ENCODE peak calls at places on chromosome 6, in five cellular contexts. One of them, this sample, is unnamed.
A peak's percentile ranks its signal among the peaks of the same experiment; 100 is the strongest.

GRCh38 chr6:160284575-160284974 is 26.0 kb upstream of the SLC22A2 start:
- DNase-seq in adrenal gland: no peak
- DNase-seq in IMR-90: no peak
- DNase-seq in tibial nerve: no peak
- DNase-seq in heart left ventricle: no peak
- DNase-seq in this sample: no peak

GRCh38 chr6:160161647-160161986 is 40.0 kb downstream of the SLC22A1 start:
- DNase-seq in adrenal gland: no peak
- DNase-seq in IMR-90: no peak
- DNase-seq in tibial nerve: no peak
- DNase-seq in heart left ventricle: no peak
- DNase-seq in this sample: no peak

GRCh38 chr6:16872543-16873230 is 111.4 kb upstream of the ATXN1 start:
- DNase-seq in adrenal gland: no peak
- DNase-seq in IMR-90: no peak
- DNase-seq in tibial nerve: no peak
- DNase-seq in heart left ventricle: no peak
- DNase-seq in this sample: no peak

GRCh38 chr6:86536121-86536520 is 401.2 kb upstream of the HTR1E start:
- DNase-seq in adrenal gland: no peak
- DNase-seq in IMR-90: no peak
- DNase-seq in tibial nerve: no peak
- DNase-seq in heart left ventricle: no peak
- DNase-seq in this sample: no peak

GRCh38 chr6:108874470-108875160 is 26.4 kb downstream of the ARMC2 start:
- DNase-seq in adrenal gland: peak; percentile 80
- DNase-seq in IMR-90: peak; percentile 46
- DNase-seq in tibial nerve: no peak
- DNase-seq in heart left ventricle: no peak
- DNase-seq in this sample: no peak

GRCh38 chr6:89834884-89835792 is 5.5 kb downstream of the CASP8AP2 start:
- DNase-seq in adrenal gland: no peak
- DNase-seq in IMR-90: peak; percentile 41
- DNase-seq in tibial nerve: no peak
- DNase-seq in heart left ventricle: no peak
- DNase-seq in this sample: no peak

GRCh38 chr6:43860285-43860684 is 90.3 kb downstream of the VEGFA start:
- DNase-seq in adrenal gland: no peak
- DNase-seq in IMR-90: peak; percentile 39
- DNase-seq in tibial nerve: no peak
- DNase-seq in heart left ventricle: no peak
- DNase-seq in this sample: no peak

GRCh38 chr6:164057876-164058275 is 643.4 kb downstream of the QKI start:
- DNase-seq in adrenal gland: no peak
- DNase-seq in IMR-90: no peak
- DNase-seq in tibial nerve: no peak
- DNase-seq in heart left ventricle: no peak
- DNase-seq in this sample: no peak

GRCh38 chr6:49744259-49744658 is at the start of gene CRISP3:
- DNase-seq in adrenal gland: no peak
- DNase-seq in IMR-90: no peak
- DNase-seq in tibial nerve: no peak
- DNase-seq in heart left ventricle: no peak
- DNase-seq in this sample: no peak

GRCh38 chr6:54074591-54075195 is 36.5 kb upstream of the MLIP start:
- DNase-seq in adrenal gland: no peak
- DNase-seq in IMR-90: no peak
- DNase-seq in tibial nerve: no peak
- DNase-seq in heart left ventricle: peak; percentile 30
- DNase-seq in this sample: no peak

GRCh38 chr6:153038378-153038777 is 35.9 kb upstream of the MTRF1L start:
- DNase-seq in adrenal gland: no peak
- DNase-seq in IMR-90: peak; percentile 84
- DNase-seq in tibial nerve: no peak
- DNase-seq in heart left ventricle: no peak
- DNase-seq in this sample: no peak

GRCh38 chr6:41373367-41373918 is 38.0 kb downstream of the NCR2 start:
- DNase-seq in adrenal gland: no peak
- DNase-seq in IMR-90: no peak
- DNase-seq in tibial nerve: no peak
- DNase-seq in heart left ventricle: no peak
- DNase-seq in this sample: no peak
- H3K27me3 ChIP-seq in adrenal gland: peaks cover 74% of the 10 kb centered on the region
- H3K27me3 ChIP-seq in IMR-90: peaks cover 76% of the 10 kb centered on the region
- H3K27me3 ChIP-seq in tibial nerve: peaks cover 88% of the 10 kb centered on the region
- H3K27me3 ChIP-seq in heart left ventricle: peaks cover 93% of the 10 kb centered on the region
- H3K27me3 ChIP-seq in this sample: peaks cover 65% of the 10 kb centered on the region

GRCh38 chr6:166104107-166104506 is 63.5 kb downstream of the TBXT start:
- DNase-seq in adrenal gland: no peak
- DNase-seq in IMR-90: peak; percentile 69
- DNase-seq in tibial nerve: no peak
- DNase-seq in heart left ventricle: no peak
- DNase-seq in this sample: no peak

GRCh38 chr6:166101819-166102419 is 65.7 kb downstream of the TBXT start:
- DNase-seq in adrenal gland: no peak
- DNase-seq in IMR-90: no peak
- DNase-seq in tibial nerve: no peak
- DNase-seq in heart left ventricle: no peak
- DNase-seq in this sample: no peak

GRCh38 chr6:166106076-166106686 is 61.5 kb downstream of the TBXT start:
- DNase-seq in adrenal gland: peak; percentile 84
- DNase-seq in IMR-90: peak; percentile 71
- DNase-seq in tibial nerve: peak; percentile 62
- DNase-seq in heart left ventricle: peak; percentile 65
- DNase-seq in this sample: peak; percentile 82

GRCh38 chr6:166104872-166105271 is 62.8 kb downstream of the TBXT start:
- DNase-seq in adrenal gland: no peak
- DNase-seq in IMR-90: no peak
- DNase-seq in tibial nerve: no peak
- DNase-seq in heart left ventricle: no peak
- DNase-seq in this sample: no peak

DNA sequence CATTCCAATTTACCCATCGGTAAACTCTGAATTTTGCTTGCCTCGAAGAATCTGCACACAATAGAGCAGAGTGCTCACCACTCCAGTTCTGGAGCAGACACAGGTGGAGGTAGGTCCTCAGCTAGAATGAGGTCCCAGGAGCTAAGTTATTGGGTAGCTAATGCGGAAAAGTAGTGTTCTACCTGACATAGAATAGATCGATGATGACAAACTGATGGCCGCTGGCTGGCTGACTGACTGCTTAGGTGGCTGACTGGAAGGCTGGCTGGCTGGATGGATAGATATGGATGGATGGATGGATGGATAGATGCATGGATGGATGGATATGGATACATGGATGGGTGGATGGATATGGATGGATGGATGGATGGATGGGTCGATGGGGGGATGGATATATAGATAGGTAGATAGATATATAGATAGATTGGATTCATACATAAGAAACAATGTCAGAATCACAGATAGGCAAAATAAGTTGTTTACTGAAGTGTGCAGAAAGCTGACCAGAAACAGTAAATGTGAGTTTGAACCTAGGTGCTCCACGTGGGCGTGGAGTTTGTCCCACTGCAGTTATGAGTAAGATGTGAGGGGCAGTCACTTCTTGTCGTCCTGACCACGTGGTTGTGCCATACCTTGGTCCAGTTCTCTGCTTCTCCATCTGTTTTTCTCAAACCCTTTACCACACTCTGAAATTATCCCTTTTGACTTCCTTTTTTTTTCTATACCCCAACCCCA is 62.1 kb downstream of the TBXT start:
- DNase-seq in adrenal gland: no peak
- DNase-seq in IMR-90: no peak
- DNase-seq in tibial nerve: no peak
- DNase-seq in heart left ventricle: no peak
- DNase-seq in this sample: no peak
- TF ChIP-seq CTCF in adrenal gland: no peak
- TF ChIP-seq CTCF in IMR-90: no peak
- TF ChIP-seq CTCF in tibial nerve: no peak
- TF ChIP-seq CTCF in heart left ventricle: no peak
- TF ChIP-seq CTCF in this sample: no peak

DNA sequence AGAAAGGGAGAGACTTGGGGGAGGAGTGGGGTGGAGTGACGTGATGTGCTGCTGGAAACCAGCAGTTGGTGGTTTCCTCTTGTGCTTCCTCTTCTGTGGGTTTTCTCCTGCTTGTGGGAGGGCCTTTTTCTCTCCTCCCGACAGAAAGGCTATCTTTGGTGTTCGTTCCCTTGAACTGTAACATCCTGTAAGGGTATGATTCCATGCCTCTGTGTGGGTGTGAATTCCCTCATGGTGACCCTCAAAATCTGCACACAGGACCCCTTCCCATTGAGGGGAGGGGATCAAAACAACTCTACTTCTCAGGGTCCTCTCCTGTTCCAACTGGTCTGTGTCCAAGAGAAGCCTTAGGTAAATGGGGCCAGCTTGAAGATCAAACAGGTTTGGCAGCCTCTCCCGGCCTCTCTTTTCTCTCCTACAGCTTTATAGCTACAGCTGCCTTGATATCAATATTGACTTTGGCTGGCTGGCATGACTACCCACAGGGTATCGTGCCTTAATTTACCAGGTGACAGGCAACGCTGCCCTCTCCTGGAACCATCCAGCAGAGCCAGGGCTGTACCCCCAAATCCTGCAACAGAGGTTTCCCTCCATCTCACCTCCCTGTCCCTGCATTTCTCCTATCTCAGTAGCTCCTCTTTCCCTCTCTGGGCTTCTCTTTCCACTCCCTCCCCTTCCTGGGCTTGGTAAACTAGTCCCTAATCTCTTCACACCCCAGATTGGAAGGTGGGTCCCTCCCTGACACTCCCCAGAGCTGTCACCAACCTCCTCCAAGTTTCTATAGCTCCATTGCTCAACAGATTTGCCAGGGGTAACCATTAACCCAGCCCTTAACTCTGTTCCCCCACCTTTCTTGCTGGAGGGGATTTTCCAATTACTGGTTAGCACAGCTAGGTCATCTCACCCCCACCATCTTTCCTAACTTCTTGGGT is 1.5 kb upstream of the MSH5 start:
- DNase-seq in adrenal gland: peak; percentile 60
- DNase-seq in IMR-90: peak; percentile 89
- DNase-seq in tibial nerve: no peak
- DNase-seq in heart left ventricle: peak; percentile 63
- DNase-seq in this sample: no peak
- TF ChIP-seq POLR2A in adrenal gland: no peak
- TF ChIP-seq POLR2A in IMR-90: peak; percentile 55
- TF ChIP-seq POLR2A in tibial nerve: no peak
- TF ChIP-seq POLR2A in heart left ventricle: no peak
- TF ChIP-seq POLR2A in this sample: no peak

DNA sequence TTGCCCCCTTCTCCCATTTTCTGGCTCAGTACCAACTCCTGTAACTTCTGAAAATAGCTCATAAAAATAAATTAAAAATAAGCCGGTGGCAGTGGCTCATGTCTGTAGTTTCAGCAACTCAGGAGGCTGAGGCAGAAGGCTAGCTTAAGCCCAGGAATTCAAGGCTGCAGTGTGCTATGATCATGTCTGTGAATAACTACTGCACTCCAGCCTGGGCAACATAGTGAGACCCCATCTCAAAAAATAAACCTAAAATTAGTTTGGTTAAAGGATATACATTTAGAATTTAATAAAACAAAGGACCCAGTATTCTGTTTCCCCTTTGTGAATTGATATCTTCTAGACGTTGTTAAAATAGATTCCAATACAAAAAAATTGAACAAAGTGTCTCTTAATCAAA is 10.5 kb downstream of the PRDM13 start:
- DNase-seq in adrenal gland: no peak
- DNase-seq in IMR-90: no peak
- DNase-seq in tibial nerve: no peak
- DNase-seq in heart left ventricle: no peak
- DNase-seq in this sample: no peak
- H3K27me3 ChIP-seq in adrenal gland: peaks cover 96% of the 10 kb centered on the region
- H3K27me3 ChIP-seq in IMR-90: peaks cover 61% of the 10 kb centered on the region
- H3K27me3 ChIP-seq in tibial nerve: peaks cover 92% of the 10 kb centered on the region
- H3K27me3 ChIP-seq in heart left ventricle: peaks cover 100% of the 10 kb centered on the region
- H3K27me3 ChIP-seq in this sample: peaks cover 97% of the 10 kb centered on the region

DNA sequence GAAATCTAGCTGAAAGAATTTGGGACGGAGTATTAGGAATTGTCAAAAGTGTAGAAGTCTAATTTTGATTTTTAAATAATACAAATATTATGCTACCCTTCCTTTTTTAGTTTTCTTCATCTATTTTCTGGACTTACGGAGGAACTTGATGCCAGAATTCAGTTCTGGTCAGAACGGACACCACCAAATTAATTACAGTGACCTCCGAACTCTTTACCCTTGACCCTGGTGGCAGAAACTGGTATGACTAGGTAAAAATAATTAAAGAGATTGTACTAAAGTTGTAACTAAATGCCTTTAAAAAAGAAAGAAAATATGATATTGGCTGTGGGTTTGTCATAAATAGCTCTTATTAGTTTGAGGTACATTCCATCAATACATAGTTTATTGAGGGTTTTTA is 751.1 kb upstream of the MAP3K7 start:
- DNase-seq in adrenal gland: no peak
- DNase-seq in IMR-90: no peak
- DNase-seq in tibial nerve: no peak
- DNase-seq in heart left ventricle: no peak
- DNase-seq in this sample: no peak
- TF ChIP-seq CTCF in adrenal gland: no peak
- TF ChIP-seq CTCF in IMR-90: no peak
- TF ChIP-seq CTCF in tibial nerve: no peak
- TF ChIP-seq CTCF in heart left ventricle: peak; percentile 4
- TF ChIP-seq CTCF in this sample: no peak

DNA sequence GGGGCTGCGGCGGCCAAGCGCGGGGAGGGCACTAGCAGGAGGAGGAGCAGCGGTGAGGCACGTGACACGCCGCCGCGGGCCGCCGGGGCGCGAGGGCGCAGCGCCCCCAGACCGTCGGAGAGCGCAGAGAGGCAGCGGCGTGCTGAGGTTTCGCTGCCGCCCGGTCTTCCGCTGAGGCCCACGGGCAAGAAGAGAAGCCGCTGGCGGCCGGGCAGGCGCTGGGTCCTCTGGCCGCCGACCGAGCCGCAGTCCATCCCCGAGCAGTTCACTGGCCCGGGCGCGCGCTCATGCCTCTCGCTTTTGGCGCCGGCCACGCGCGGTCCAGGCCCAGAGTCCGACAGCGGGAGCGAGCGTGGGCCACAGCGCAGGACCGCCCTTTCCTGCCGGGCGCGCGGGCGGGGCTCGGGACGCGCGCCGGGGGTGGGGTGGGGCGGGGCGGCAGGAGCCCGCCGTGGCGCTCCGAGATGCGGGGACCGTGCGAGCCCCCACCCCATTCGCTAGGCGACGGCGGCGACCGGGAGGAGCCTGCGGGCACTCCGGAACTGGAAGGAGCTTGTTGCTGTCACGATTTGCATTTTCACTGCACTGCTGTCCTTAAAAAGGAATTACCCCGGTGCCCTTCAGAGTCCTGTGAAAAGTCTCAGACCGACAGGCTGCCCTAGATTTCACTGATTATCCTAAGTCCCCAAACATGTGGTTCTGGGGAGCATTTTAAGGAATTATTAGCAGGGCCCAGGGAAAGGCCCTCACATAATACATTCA is at the start of gene MCUR1:
- DNase-seq in adrenal gland: peak; percentile 90
- DNase-seq in IMR-90: peak; percentile 74
- DNase-seq in tibial nerve: peak; percentile 77
- DNase-seq in heart left ventricle: peak; percentile 89
- DNase-seq in this sample: peak; percentile 93
- TF ChIP-seq POLR2A in adrenal gland: peak; percentile 87
- TF ChIP-seq POLR2A in IMR-90: peak; percentile 80
- TF ChIP-seq POLR2A in tibial nerve: peak; percentile 60
- TF ChIP-seq POLR2A in heart left ventricle: peak; percentile 72
- TF ChIP-seq POLR2A in this sample: no peak

This sample was measured in sigmoid colon.